ENCODE peak calls at places on chromosomes 12 and 14, in nine cellular contexts. One of them, this sample, is unnamed.

GRCh38 chr12:66269757-66270383 is 32.4 kb upstream of the HELB start:
- DNase-seq in WTC11: no peak
- DNase-seq in neural crest cell: peak
- DNase-seq in colonic mucosa: no peak
- DNase-seq in kidney epithelial cell: peak
- DNase-seq in lower leg skin: no peak
- DNase-seq in cardiac muscle cell: peak
- DNase-seq in GM10248: peak
- DNase-seq in endodermal cell: peak
- DNase-seq in this sample: peak

GRCh38 chr12:53798575-53798974 is 46.8 kb upstream of the CISTR start:
- DNase-seq in WTC11: no peak
- DNase-seq in GM10248: peak
- DNase-seq in cardiac muscle cell: peak
- DNase-seq in colonic mucosa: no peak
- DNase-seq in kidney epithelial cell: peak
- DNase-seq in endodermal cell: no peak
- DNase-seq in neural crest cell: no peak
- DNase-seq in lower leg skin: no peak
- DNase-seq in this sample: no peak

GRCh38 chr14:77203611-77204456 is 22.2 kb downstream of the TMEM63C start:
- DNase-seq in endodermal cell: peak
- DNase-seq in colonic mucosa: no peak
- DNase-seq in lower leg skin: no peak
- DNase-seq in GM10248: no peak
- DNase-seq in kidney epithelial cell: no peak
- DNase-seq in cardiac muscle cell: peak
- DNase-seq in WTC11: no peak
- DNase-seq in neural crest cell: no peak
- DNase-seq in this sample: no peak

GRCh38 chr12:115944851-115945496 is 332.5 kb downstream of the MED13L start:
- DNase-seq in lower leg skin: no peak
- DNase-seq in WTC11: no peak
- DNase-seq in endodermal cell: peak
- DNase-seq in kidney epithelial cell: no peak
- DNase-seq in colonic mucosa: no peak
- DNase-seq in cardiac muscle cell: no peak
- DNase-seq in GM10248: no peak
- DNase-seq in neural crest cell: no peak
- DNase-seq in this sample: no peak

GRCh38 chr12:52156757-52157565 is 34.9 kb downstream of the KRT80 start:
- DNase-seq in lower leg skin: peak
- DNase-seq in colonic mucosa: peak
- DNase-seq in cardiac muscle cell: peak
- DNase-seq in neural crest cell: peak
- DNase-seq in endodermal cell: peak
- DNase-seq in kidney epithelial cell: no peak
- DNase-seq in GM10248: peak
- DNase-seq in WTC11: peak
- DNase-seq in this sample: peak

GRCh38 chr12:95494888-95495287 is 20.9 kb downstream of the METAP2 start:
- DNase-seq in cardiac muscle cell: no peak
- DNase-seq in endodermal cell: no peak
- DNase-seq in GM10248: no peak
- DNase-seq in kidney epithelial cell: no peak
- DNase-seq in neural crest cell: no peak
- DNase-seq in lower leg skin: no peak
- DNase-seq in WTC11: no peak
- DNase-seq in colonic mucosa: no peak
- DNase-seq in this sample: no peak

GRCh38 chr12:65536876-65537661 is 258.6 kb downstream of the MSRB3 start:
- DNase-seq in GM10248: no peak
- DNase-seq in neural crest cell: no peak
- DNase-seq in cardiac muscle cell: peak
- DNase-seq in kidney epithelial cell: peak
- DNase-seq in endodermal cell: no peak
- DNase-seq in colonic mucosa: no peak
- DNase-seq in lower leg skin: no peak
- DNase-seq in WTC11: no peak
- DNase-seq in this sample: no peak

GRCh38 chr12:122726056-122726558 is 4.5 kb downstream of the HCAR1 start:
- DNase-seq in neural crest cell: no peak
- DNase-seq in colonic mucosa: no peak
- DNase-seq in endodermal cell: peak
- DNase-seq in GM10248: no peak
- DNase-seq in WTC11: no peak
- DNase-seq in lower leg skin: no peak
- DNase-seq in cardiac muscle cell: no peak
- DNase-seq in kidney epithelial cell: peak
- DNase-seq in this sample: no peak

GRCh38 chr12:91361864-91362263 is 179.2 kb upstream of the DCN start:
- DNase-seq in cardiac muscle cell: peak
- DNase-seq in kidney epithelial cell: peak
- DNase-seq in GM10248: peak
- DNase-seq in lower leg skin: no peak
- DNase-seq in colonic mucosa: no peak
- DNase-seq in neural crest cell: no peak
- DNase-seq in endodermal cell: no peak
- DNase-seq in WTC11: no peak
- DNase-seq in this sample: no peak

GRCh38 chr12:71158361-71158882 is 623 bp upstream of the TSPAN8 start:
- DNase-seq in neural crest cell: no peak
- DNase-seq in GM10248: no peak
- DNase-seq in WTC11: no peak
- DNase-seq in cardiac muscle cell: no peak
- DNase-seq in lower leg skin: no peak
- DNase-seq in endodermal cell: no peak
- DNase-seq in colonic mucosa: peak
- DNase-seq in kidney epithelial cell: no peak
- DNase-seq in this sample: peak

GRCh38 chr12:108670066-108670631 is 36.5 kb upstream of the SELPLG start:
- DNase-seq in cardiac muscle cell: no peak
- DNase-seq in GM10248: no peak
- DNase-seq in kidney epithelial cell: no peak
- DNase-seq in lower leg skin: no peak
- DNase-seq in colonic mucosa: no peak
- DNase-seq in WTC11: no peak
- DNase-seq in endodermal cell: no peak
- DNase-seq in neural crest cell: no peak
- DNase-seq in this sample: no peak

GRCh38 chr14:94100847-94101246 is 9.7 kb upstream of the IFI27 start:
- DNase-seq in colonic mucosa: no peak
- DNase-seq in endodermal cell: no peak
- DNase-seq in neural crest cell: no peak
- DNase-seq in WTC11: no peak
- DNase-seq in kidney epithelial cell: peak
- DNase-seq in GM10248: no peak
- DNase-seq in cardiac muscle cell: peak
- DNase-seq in lower leg skin: no peak
- DNase-seq in this sample: no peak

GRCh38 chr14:101478796-101479410 is 82.4 kb upstream of the DIO3 start:
- DNase-seq in endodermal cell: peak
- DNase-seq in cardiac muscle cell: no peak
- DNase-seq in kidney epithelial cell: no peak
- DNase-seq in neural crest cell: no peak
- DNase-seq in WTC11: no peak
- DNase-seq in lower leg skin: peak
- DNase-seq in colonic mucosa: peak
- DNase-seq in GM10248: no peak
- DNase-seq in this sample: no peak

GRCh38 chr14:57212919-57213318 is 55.8 kb downstream of the EXOC5 start:
- DNase-seq in WTC11: no peak
- DNase-seq in colonic mucosa: no peak
- DNase-seq in cardiac muscle cell: no peak
- DNase-seq in kidney epithelial cell: no peak
- DNase-seq in lower leg skin: no peak
- DNase-seq in endodermal cell: no peak
- DNase-seq in GM10248: no peak
- DNase-seq in neural crest cell: no peak
- DNase-seq in this sample: no peak

GRCh38 chr14:54387328-54387727 is 9.5 kb upstream of the CDKN3 start:
- DNase-seq in GM10248: no peak
- DNase-seq in lower leg skin: no peak
- DNase-seq in endodermal cell: no peak
- DNase-seq in neural crest cell: no peak
- DNase-seq in WTC11: no peak
- DNase-seq in colonic mucosa: no peak
- DNase-seq in kidney epithelial cell: no peak
- DNase-seq in cardiac muscle cell: no peak
- DNase-seq in this sample: no peak

GRCh38 chr14:103624860-103625259 is 4.2 kb upstream of the KLC1 start:
- DNase-seq in cardiac muscle cell: peak
- DNase-seq in kidney epithelial cell: peak
- DNase-seq in colonic mucosa: peak
- DNase-seq in neural crest cell: no peak
- DNase-seq in lower leg skin: peak
- DNase-seq in WTC11: no peak
- DNase-seq in endodermal cell: peak
- DNase-seq in GM10248: no peak
- DNase-seq in this sample: peak

GRCh38 chr14:32494566-32495434 is 165.7 kb downstream of the AKAP6 start:
- DNase-seq in cardiac muscle cell: no peak
- DNase-seq in kidney epithelial cell: no peak
- DNase-seq in endodermal cell: no peak
- DNase-seq in WTC11: no peak
- DNase-seq in lower leg skin: no peak
- DNase-seq in GM10248: no peak
- DNase-seq in colonic mucosa: no peak
- DNase-seq in neural crest cell: no peak
- DNase-seq in this sample: no peak

GRCh38 chr14:22264759-22265158 is 324.3 kb downstream of the DAD1 start:
- DNase-seq in cardiac muscle cell: no peak
- DNase-seq in endodermal cell: no peak
- DNase-seq in neural crest cell: no peak
- DNase-seq in lower leg skin: no peak
- DNase-seq in GM10248: no peak
- DNase-seq in WTC11: no peak
- DNase-seq in colonic mucosa: no peak
- DNase-seq in kidney epithelial cell: no peak
- DNase-seq in this sample: no peak

GRCh38 chr12:104859144-104859543 is 98.9 kb downstream of the SLC41A2 start:
- DNase-seq in cardiac muscle cell: no peak
- DNase-seq in WTC11: no peak
- DNase-seq in GM10248: no peak
- DNase-seq in neural crest cell: no peak
- DNase-seq in lower leg skin: no peak
- DNase-seq in endodermal cell: no peak
- DNase-seq in colonic mucosa: no peak
- DNase-seq in kidney epithelial cell: no peak
- DNase-seq in this sample: no peak

GRCh38 chr12:77120156-77120555 is 54.8 kb upstream of the E2F7 start:
- DNase-seq in kidney epithelial cell: no peak
- DNase-seq in neural crest cell: no peak
- DNase-seq in GM10248: no peak
- DNase-seq in WTC11: no peak
- DNase-seq in colonic mucosa: no peak
- DNase-seq in cardiac muscle cell: peak
- DNase-seq in endodermal cell: no peak
- DNase-seq in lower leg skin: no peak
- DNase-seq in this sample: no peak

GRCh38 chr14:101505216-101505970 is 55.9 kb upstream of the DIO3 start:
- DNase-seq in lower leg skin: peak
- DNase-seq in WTC11: peak
- DNase-seq in kidney epithelial cell: no peak
- DNase-seq in GM10248: no peak
- DNase-seq in colonic mucosa: no peak
- DNase-seq in cardiac muscle cell: no peak
- DNase-seq in neural crest cell: no peak
- DNase-seq in endodermal cell: peak
- DNase-seq in this sample: no peak

GRCh38 chr12:3680919-3681594 is 71.9 kb downstream of the CRACR2A start:
- DNase-seq in colonic mucosa: peak
- DNase-seq in endodermal cell: no peak
- DNase-seq in neural crest cell: no peak
- DNase-seq in lower leg skin: no peak
- DNase-seq in kidney epithelial cell: no peak
- DNase-seq in WTC11: no peak
- DNase-seq in cardiac muscle cell: peak
- DNase-seq in GM10248: no peak
- DNase-seq in this sample: peak

GRCh38 chr12:124002021-124002640 is 29.1 kb downstream of the ZNF664 start:
- DNase-seq in GM10248: no peak
- DNase-seq in endodermal cell: no peak
- DNase-seq in kidney epithelial cell: no peak
- DNase-seq in cardiac muscle cell: peak
- DNase-seq in neural crest cell: no peak
- DNase-seq in WTC11: no peak
- DNase-seq in lower leg skin: peak
- DNase-seq in colonic mucosa: no peak
- DNase-seq in this sample: no peak

GRCh38 chr12:43338848-43339526 is 213.0 kb downstream of the ADAMTS20 start:
- DNase-seq in kidney epithelial cell: peak
- DNase-seq in WTC11: no peak
- DNase-seq in lower leg skin: no peak
- DNase-seq in colonic mucosa: no peak
- DNase-seq in endodermal cell: peak
- DNase-seq in cardiac muscle cell: peak
- DNase-seq in neural crest cell: peak
- DNase-seq in GM10248: peak
- DNase-seq in this sample: no peak
- TF ChIP-seq CTCF in kidney epithelial cell: peak
- TF ChIP-seq CTCF in WTC11: peak
- TF ChIP-seq CTCF in lower leg skin: no peak
- TF ChIP-seq CTCF in colonic mucosa: no peak
- TF ChIP-seq CTCF in endodermal cell: peak
- TF ChIP-seq CTCF in cardiac muscle cell: peak
- TF ChIP-seq CTCF in neural crest cell: peak
- TF ChIP-seq CTCF in GM10248: peak
- TF ChIP-seq CTCF in this sample: no peak

GRCh38 chr12:10501031-10501430 is 4.7 kb upstream of the EIF2S3B start:
- DNase-seq in cardiac muscle cell: peak
- DNase-seq in WTC11: no peak
- DNase-seq in endodermal cell: no peak
- DNase-seq in kidney epithelial cell: no peak
- DNase-seq in GM10248: no peak
- DNase-seq in neural crest cell: no peak
- DNase-seq in lower leg skin: no peak
- DNase-seq in colonic mucosa: no peak
- DNase-seq in this sample: no peak
- TF ChIP-seq CTCF in cardiac muscle cell: peak
- TF ChIP-seq CTCF in WTC11: no peak
- TF ChIP-seq CTCF in endodermal cell: no peak
- TF ChIP-seq CTCF in kidney epithelial cell: peak
- TF ChIP-seq CTCF in GM10248: no peak
- TF ChIP-seq CTCF in neural crest cell: no peak
- TF ChIP-seq CTCF in lower leg skin: no peak
- TF ChIP-seq CTCF in colonic mucosa: no peak
- TF ChIP-seq CTCF in this sample: no peak

GRCh38 chr12:21604245-21605101 is at the start of gene GYS2:
- DNase-seq in kidney epithelial cell: no peak
- DNase-seq in WTC11: no peak
- DNase-seq in endodermal cell: peak
- DNase-seq in cardiac muscle cell: no peak
- DNase-seq in colonic mucosa: no peak
- DNase-seq in neural crest cell: no peak
- DNase-seq in lower leg skin: no peak
- DNase-seq in GM10248: no peak
- DNase-seq in this sample: no peak
- TF ChIP-seq CTCF in kidney epithelial cell: no peak
- TF ChIP-seq CTCF in WTC11: no peak
- TF ChIP-seq CTCF in endodermal cell: no peak
- TF ChIP-seq CTCF in cardiac muscle cell: no peak
- TF ChIP-seq CTCF in colonic mucosa: no peak
- TF ChIP-seq CTCF in neural crest cell: no peak
- TF ChIP-seq CTCF in lower leg skin: no peak
- TF ChIP-seq CTCF in GM10248: no peak
- TF ChIP-seq CTCF in this sample: no peak

GRCh38 chr14:61380984-61381383 is 59.6 kb downstream of the PRKCH start:
- DNase-seq in neural crest cell: no peak
- DNase-seq in colonic mucosa: no peak
- DNase-seq in WTC11: peak
- DNase-seq in kidney epithelial cell: no peak
- DNase-seq in GM10248: no peak
- DNase-seq in endodermal cell: no peak
- DNase-seq in lower leg skin: no peak
- DNase-seq in cardiac muscle cell: no peak
- DNase-seq in this sample: no peak
- TF ChIP-seq CTCF in neural crest cell: no peak
- TF ChIP-seq CTCF in colonic mucosa: no peak
- TF ChIP-seq CTCF in WTC11: no peak
- TF ChIP-seq CTCF in kidney epithelial cell: no peak
- TF ChIP-seq CTCF in GM10248: no peak
- TF ChIP-seq CTCF in endodermal cell: peak
- TF ChIP-seq CTCF in lower leg skin: no peak
- TF ChIP-seq CTCF in cardiac muscle cell: no peak
- TF ChIP-seq CTCF in this sample: no peak

This sample was measured in mucosa of descending colon.